ENCODE peak calls at places on chromosomes 7 and 10, in seven cellular contexts. Y is stomach, M is tibial nerve, R is lower leg skin, N is breast epithelium, T is body of pancreas, L is GM12891. E is an unnamed sample.

GRCh38 chr7:148699024-148699771 is 495 bp downstream of the CUL1 start:
- DNase-seq in Y (peak), M (peak), R (peak), N (peak), T (peak), L (peak), E (peak)

GRCh38 chr7:73683916-73684693 is 708 bp downstream of the BUD23 start:
- DNase-seq in Y (no peak), M (no peak), R (no peak), N (no peak), T (no peak), L (no peak), E (no peak)

GRCh38 chr10:113961261-113961938 is 82.3 kb upstream of the ADRB1 start:
- DNase-seq in Y (no peak), M (no peak), R (no peak), N (no peak), T (no peak), L (no peak), E (no peak)

GRCh38 chr7:192701-193536 is 548 bp downstream of the FAM20C start:
- DNase-seq in Y (peak), M (no peak), R (no peak), N (no peak), T (peak), L (no peak), E (peak)

GRCh38 chr7:113267271-113267670 is 148.9 kb upstream of the SMIM30 start:
- DNase-seq in Y (no peak), M (no peak), R (no peak), N (no peak), T (no peak), L (no peak), E (no peak)

GRCh38 chr7:143240323-143241168 is 18.7 kb downstream of the TAS2R40 start:
- DNase-seq in Y (peak), M (peak), R (peak), N (peak), T (peak), L (no peak), E (peak)

GRCh38 chr10:49177391-49178355 is 10.5 kb downstream of the TMEM273 start:
- DNase-seq in Y (no peak), M (no peak), R (peak), N (peak), T (no peak), L (peak), E (peak)

GRCh38 chr7:123535517-123535916 is 1.1 kb upstream of the IQUB start:
- DNase-seq in Y (no peak), M (no peak), R (peak), N (no peak), T (no peak), L (no peak), E (no peak)

GRCh38 chr10:58712982-58713381 is 200.3 kb downstream of the BICC1 start:
- DNase-seq in Y (no peak), M (no peak), R (no peak), N (no peak), T (no peak), L (no peak), E (no peak)

GRCh38 chr10:17516376-17516775 is 62.0 kb upstream of the ST8SIA6 start:
- DNase-seq in Y (no peak), M (no peak), R (no peak), N (no peak), T (no peak), L (no peak), E (no peak)

GRCh38 chr10:110311357-110311949 is 6.7 kb upstream of the SMNDC1 start:
- DNase-seq in Y (peak), M (peak), R (no peak), N (peak), T (peak), L (no peak), E (no peak)

GRCh38 chr10:62305813-62306212 is 37.2 kb upstream of the RTKN2 start:
- DNase-seq in Y (no peak), M (no peak), R (no peak), N (no peak), T (no peak), L (no peak), E (no peak)

GRCh38 chr7:55020481-55020871 is 1.7 kb downstream of the EGFR start:
- DNase-seq in Y (no peak), M (peak), R (peak), N (peak), T (peak), L (no peak), E (no peak)

GRCh38 chr7:45708046-45708950 is 134.1 kb downstream of the ADCY1 start:
- DNase-seq in Y (no peak), M (no peak), R (peak), N (peak), T (no peak), L (no peak), E (no peak)

GRCh38 chr7:97149843-97150242 is 32.3 kb downstream of the SDHAF3 start:
- DNase-seq in Y (no peak), M (no peak), R (no peak), N (no peak), T (no peak), L (no peak), E (no peak)

GRCh38 chr7:148819697-148820332 is 64.3 kb downstream of the EZH2 start:
- DNase-seq in Y (no peak), M (no peak), R (no peak), N (no peak), T (no peak), L (no peak), E (peak)

GRCh38 chr10:62934258-62934657 is 118.1 kb upstream of the EGR2 start:
- DNase-seq in Y (no peak), M (no peak), R (no peak), N (peak), T (peak), L (no peak), E (no peak)

GRCh38 chr10:59283456-59284082 is 78.8 kb downstream of the FAM13C start:
- DNase-seq in Y (no peak), M (no peak), R (no peak), N (no peak), T (peak), L (no peak), E (no peak)

GRCh38 chr7:48041665-48041995 is 6.3 kb downstream of the C7orf57 start:
- DNase-seq in Y (no peak), M (no peak), R (no peak), N (no peak), T (no peak), L (no peak), E (no peak)

GRCh38 chr10:2882628-2883027 is 184.7 kb upstream of the PFKP start:
- DNase-seq in Y (no peak), M (no peak), R (peak), N (no peak), T (no peak), L (no peak), E (no peak)

GRCh38 chr10:124194199-124194824 is 100.9 kb upstream of the CHST15 start:
- DNase-seq in Y (no peak), M (no peak), R (peak), N (no peak), T (no peak), L (no peak), E (no peak)

GRCh38 chr10:52652431-52653220 is 120.0 kb downstream of the MBL2 start:
- DNase-seq in Y (no peak), M (no peak), R (no peak), N (no peak), T (no peak), L (no peak), E (no peak)

GRCh38 chr10:95445223-95445836 is 115.8 kb downstream of the SORBS1 start:
- DNase-seq in Y (peak), M (peak), R (peak), N (peak), T (peak), L (no peak), E (peak)

GRCh38 chr7:80613519-80613918 is 24.9 kb upstream of the CD36 start:
- DNase-seq in Y (no peak), M (no peak), R (no peak), N (no peak), T (no peak), L (no peak), E (no peak)

GRCh38 chr7:80611353-80611752 is 27.1 kb upstream of the CD36 start:
- DNase-seq in Y (no peak), M (no peak), R (no peak), N (no peak), T (no peak), L (no peak), E (no peak)

GRCh38 chr7:80614911-80615310 is 23.5 kb upstream of the CD36 start:
- DNase-seq in Y (no peak), M (no peak), R (no peak), N (no peak), T (no peak), L (no peak), E (no peak)

GRCh38 chr7:80609732-80610131 is 28.7 kb upstream of the CD36 start:
- DNase-seq in Y (no peak), M (no peak), R (no peak), N (no peak), T (peak), L (no peak), E (no peak)

GRCh38 chr7:80611779-80612178 is 26.7 kb upstream of the CD36 start:
- DNase-seq in Y (peak), M (no peak), R (no peak), N (no peak), T (peak), L (no peak), E (no peak)
- TF ChIP-seq POLR2A in Y (no peak), M (no peak), R (no peak), N (no peak), T (no peak), L (no peak), E (no peak)

DNA sequence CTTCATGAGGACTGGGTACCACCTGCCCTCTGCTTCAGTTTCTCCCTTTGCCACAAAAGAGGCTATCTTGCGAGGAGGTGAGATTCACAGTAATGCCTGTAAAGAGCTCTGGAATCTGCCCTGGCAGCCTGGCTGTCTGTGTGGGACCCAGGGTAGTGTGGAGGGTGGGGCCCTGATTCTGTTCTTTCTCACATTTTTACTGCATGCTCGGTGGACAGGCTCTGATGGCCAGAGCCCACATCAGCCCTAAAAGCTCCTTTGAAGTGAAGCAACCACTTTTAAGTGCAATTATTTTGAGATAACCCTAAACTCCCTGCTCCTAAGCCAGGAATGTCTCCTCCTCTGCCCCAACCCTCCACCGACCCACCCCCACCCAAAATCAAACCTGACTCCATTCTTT is 92.1 kb upstream of the PODXL start:
- DNase-seq in Y (no peak), M (no peak), R (no peak), N (no peak), T (no peak), L (no peak), E (no peak)
- TF ChIP-seq POLR2A in Y (no peak), M (no peak), R (no peak), N (no peak), T (no peak), L (no peak), E (no peak)

DNA sequence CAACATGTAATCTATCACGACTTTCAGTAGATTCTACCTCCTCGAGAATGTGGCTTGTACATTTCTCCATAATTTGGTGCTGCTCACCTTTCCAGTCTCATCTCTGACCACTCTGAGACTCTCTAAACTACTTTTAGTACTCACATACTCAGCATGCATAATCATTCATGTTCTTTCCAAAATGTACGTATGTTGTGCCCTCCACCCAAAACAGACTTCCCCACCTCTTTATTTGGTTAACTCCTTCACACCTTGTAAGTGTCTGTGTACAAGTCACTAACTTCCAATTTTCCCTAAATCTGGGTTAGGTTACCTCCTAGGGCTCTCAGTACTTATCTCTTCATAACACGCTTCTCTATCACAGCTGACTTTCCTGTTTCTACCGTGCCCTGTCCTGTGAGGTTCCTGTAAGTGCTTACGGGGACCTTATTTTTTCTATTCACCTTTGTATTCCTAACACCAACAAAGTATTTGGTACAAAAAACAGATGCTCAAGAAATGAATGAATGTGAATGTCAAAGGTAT is 186.2 kb upstream of the MKLN1 start:
- DNase-seq in Y (no peak), M (no peak), R (no peak), N (no peak), T (no peak), L (no peak), E (no peak)
- TF ChIP-seq POLR2A in Y (no peak), M (no peak), R (no peak), N (no peak), T (no peak), L (no peak), E (no peak)

GRCh38 chr7:26201261-26202018 is at the start of gene CBX3:
- DNase-seq in Y (peak), M (peak), R (peak), N (peak), T (peak), L (peak), E (peak)

GRCh38 chr7:26200444-26201260 is at the start of gene HNRNPA2B1:
- DNase-seq in Y (peak), M (peak), R (peak), N (peak), T (peak), L (peak), E (peak)

GRCh38 chr7:26200113-26200443 is 468 bp downstream of the HNRNPA2B1 start:
- DNase-seq in Y (peak), M (peak), R (peak), N (peak), T (peak), L (no peak), E (no peak)

GRCh38 chr7:26199301-26200112 is 1.0 kb downstream of the HNRNPA2B1 start:
- DNase-seq in Y (peak), M (peak), R (peak), N (peak), T (peak), L (no peak), E (no peak)

GRCh38 chr7:26202019-26202985 is 757 bp downstream of the CBX3 start:
- DNase-seq in Y (peak), M (no peak), R (peak), N (no peak), T (peak), L (no peak), E (no peak)
- TF ChIP-seq POLR2A in Y (no peak), M (no peak), R (no peak), N (no peak), T (no peak), L (no peak), E (peak)

GRCh38 chr7:106867641-106868351 is 2.7 kb downstream of the PIK3CG start:
- DNase-seq in Y (no peak), M (no peak), R (no peak), N (no peak), T (no peak), L (no peak), E (no peak)

GRCh38 chr7:106866298-106867281 is 1.5 kb downstream of the PIK3CG start:
- DNase-seq in Y (no peak), M (no peak), R (no peak), N (no peak), T (no peak), L (no peak), E (no peak)

GRCh38 chr7:106863216-106863997 is 1.7 kb upstream of the PIK3CG start:
- DNase-seq in Y (no peak), M (no peak), R (no peak), N (no peak), T (no peak), L (no peak), E (no peak)

GRCh38 chr7:106864298-106865081 is 592 bp upstream of the PIK3CG start:
- DNase-seq in Y (no peak), M (no peak), R (no peak), N (no peak), T (no peak), L (peak), E (no peak)

GRCh38 chr7:106865130-106866115 is at the start of gene PIK3CG:
- DNase-seq in Y (no peak), M (no peak), R (no peak), N (no peak), T (no peak), L (peak), E (no peak)
- TF ChIP-seq POLR2A in Y (no peak), M (no peak), R (no peak), N (no peak), T (no peak), L (peak), E (no peak)

GRCh38 chr10:102674566-102674965 is 30.3 kb downstream of the TRIM8 start:
- DNase-seq in Y (no peak), M (no peak), R (peak), N (no peak), T (no peak), L (no peak), E (no peak)
- TF ChIP-seq POLR2A in Y (no peak), M (no peak), R (no peak), N (no peak), T (no peak), L (no peak), E (no peak)